ENCODE peak calls at places on chromosome 3, in ten cellular contexts. M is transverse colon; B is stimulated activated CD8-positive, alpha-beta memory T cell treated with anti-CD3 and anti-CD28 coated beads, Interleukin-4, amount 100 ng/mL, for 24 hours; A is naive thymus-derived CD8-positive, alpha-beta T cell; Z is Ammon's horn; V is GM13976; O is substantia nigra; Y is GF-D8; E is renal cortical epithelial cell; J is activated T-cell treated with anti-CD3 and anti-CD28 coated beads, Interleukin-2, amount 50 U/mL, for 72 hours. S is an unnamed sample.

GRCh38 chr3:169764164-169764452 is 752 bp downstream of the TERC start:
- DNase-seq in V (peak), O (no peak), A (no peak), B (no peak), M (no peak), J (no peak), Y (peak), E (peak), Z (no peak), S (peak)

GRCh38 chr3:70094197-70094596 is 94.7 kb downstream of the SAMMSON start:
- DNase-seq in E (no peak), O (no peak), M (no peak), Y (no peak), A (no peak), Z (no peak), B (no peak), J (no peak), V (no peak), S (no peak)

GRCh38 chr3:98945006-98945626 is 43.6 kb upstream of the DCBLD2 start:
- DNase-seq in O (no peak), E (no peak), V (no peak), B (no peak), A (no peak), Y (no peak), M (no peak), Z (peak), J (no peak), S (no peak)

GRCh38 chr3:15800327-15800726 is 2.5 kb upstream of the ANKRD28 start:
- DNase-seq in B (no peak), A (no peak), Y (no peak), V (no peak), E (no peak), J (no peak), M (no peak), Z (no peak), O (no peak), S (no peak)

GRCh38 chr3:107106316-107106715 is 270.9 kb upstream of the CCDC54 start:
- DNase-seq in A (no peak), V (no peak), E (peak), Z (no peak), Y (no peak), M (no peak), O (no peak), J (no peak), B (no peak), S (no peak)

GRCh38 chr3:182755308-182756106 is 37.8 kb upstream of the ATP11B start:
- DNase-seq in E (no peak), Z (no peak), A (no peak), B (no peak), J (no peak), Y (no peak), O (no peak), V (no peak), M (no peak), S (no peak)

GRCh38 chr3:100637197-100637631 is 27.8 kb downstream of the ADGRG7 start:
- DNase-seq in M (no peak), O (no peak), A (no peak), E (no peak), V (no peak), B (no peak), Y (no peak), Z (peak), J (no peak), S (no peak)

GRCh38 chr3:120773932-120774331 is 31.4 kb downstream of the GTF2E1 start:
- DNase-seq in O (no peak), E (no peak), M (no peak), A (no peak), Y (no peak), V (no peak), Z (no peak), J (peak), B (no peak), S (no peak)

GRCh38 chr3:161500057-161500836 is 3.6 kb downstream of the OTOL1 start:
- DNase-seq in A (no peak), M (no peak), O (no peak), J (no peak), B (no peak), V (no peak), Z (no peak), E (peak), Y (no peak), S (no peak)

GRCh38 chr3:144840866-144841265 is 869.2 kb downstream of the DIPK2A start:
- DNase-seq in B (no peak), M (no peak), A (no peak), Z (no peak), E (no peak), Y (no peak), O (no peak), J (no peak), V (no peak), S (no peak)

GRCh38 chr3:183513046-183513706 is 42.3 kb downstream of the KLHL6 start:
- DNase-seq in B (peak), M (peak), Y (peak), E (no peak), Z (no peak), O (no peak), A (peak), J (peak), V (no peak), S (no peak)

GRCh38 chr3:120274739-120275167 is 10.3 kb downstream of the GPR156 start:
- DNase-seq in E (no peak), Y (no peak), A (no peak), V (no peak), M (no peak), B (no peak), J (no peak), O (no peak), Z (peak), S (no peak)

GRCh38 chr3:160401301-160402095 is 2.0 kb downstream of the SMC4 start:
- DNase-seq in J (no peak), A (no peak), E (peak), B (no peak), Z (no peak), M (peak), V (no peak), O (no peak), Y (peak), S (no peak)

GRCh38 chr3:13283877-13284264 is 136.3 kb downstream of the NUP210 start:
- DNase-seq in B (no peak), Z (no peak), O (no peak), J (no peak), Y (no peak), V (no peak), A (no peak), M (no peak), E (no peak), S (no peak)

GRCh38 chr3:58059349-58060321 is 51.4 kb downstream of the FLNB start:
- DNase-seq in A (no peak), Y (no peak), J (no peak), V (no peak), E (peak), Z (no peak), M (peak), B (no peak), O (no peak), S (no peak)

GRCh38 chr3:194607592-194608386 is 25.4 kb downstream of the TMEM44 start:
- DNase-seq in E (no peak), M (no peak), O (no peak), V (no peak), A (no peak), Y (no peak), Z (no peak), J (no peak), B (no peak), S (no peak)

GRCh38 chr3:11847607-11848006 is 922 bp upstream of the TAMM41 start:
- DNase-seq in E (no peak), M (no peak), V (peak), J (peak), O (no peak), Z (no peak), B (no peak), Y (no peak), A (no peak), S (no peak)

GRCh38 chr3:111278961-111279360 is 207.3 kb downstream of the NECTIN3 start:
- DNase-seq in M (no peak), J (no peak), E (no peak), Y (no peak), O (no peak), A (no peak), V (no peak), Z (no peak), B (no peak), S (no peak)

GRCh38 chr3:101166150-101166549 is 154.2 kb downstream of the IMPG2 start:
- DNase-seq in M (no peak), A (no peak), Z (no peak), E (no peak), Y (no peak), B (no peak), O (no peak), V (no peak), J (no peak), S (no peak)

GRCh38 chr3:52722491-52722890 is 16.6 kb downstream of the SPCS1 start:
- DNase-seq in Z (no peak), Y (no peak), M (no peak), B (no peak), J (no peak), V (no peak), A (no peak), E (peak), O (no peak), S (no peak)

GRCh38 chr3:134885877-134886621 is 91.0 kb downstream of the EPHB1 start:
- DNase-seq in J (no peak), Y (no peak), V (no peak), B (no peak), A (no peak), M (no peak), Z (no peak), O (no peak), E (peak), S (no peak)

GRCh38 chr3:183298708-183299153 is 45.7 kb downstream of the B3GNT5 start:
- DNase-seq in V (no peak), M (peak), A (no peak), O (peak), B (no peak), Y (peak), E (peak), J (no peak), Z (peak), S (peak)

GRCh38 chr3:15299036-15299435 is 33.4 kb downstream of the SH3BP5 start:
- DNase-seq in Y (no peak), B (no peak), O (no peak), J (no peak), A (no peak), Z (no peak), V (no peak), M (no peak), E (peak), S (no peak)

GRCh38 chr3:191170097-191170496 is 28.9 kb upstream of the OSTN start:
- DNase-seq in E (no peak), M (no peak), Y (no peak), Z (no peak), V (no peak), J (no peak), B (no peak), O (no peak), A (no peak), S (no peak)